ENCODE peak calls at places on chromosomes 1 and 21, in ten cellular contexts. D is esophagus squamous epithelium, N is adrenal gland, Z is endodermal cell, R is fibroblast of mammary gland, I is kidney epithelial cell, U is foreskin fibroblast, T is ovary, B is sigmoid colon, F is A549. Q is an unnamed sample.

GRCh38 chr1:8721681-8722324 is 95.6 kb downstream of the RERE start:
- DNase-seq in D (no peak), N (no peak), Z (no peak), R (no peak), I (no peak), U (no peak), T (no peak), B (no peak), F (no peak), Q (no peak)

GRCh38 chr1:234724517-234725176 is 114.7 kb upstream of the IRF2BP2 start:
- DNase-seq in D (no peak), N (peak), Z (peak), R (no peak), I (no peak), U (no peak), T (peak), B (peak), F (peak), Q (no peak)

GRCh38 chr1:78377356-78377928 is 113.3 kb upstream of the PTGFR start:
- DNase-seq in D (no peak), N (no peak), Z (no peak), R (peak), I (no peak), U (peak), T (no peak), B (no peak), F (no peak), Q (no peak)

GRCh38 chr1:214840366-214840765 is 237.4 kb downstream of the CENPF start:
- DNase-seq in D (no peak), N (no peak), Z (no peak), R (peak), I (peak), U (peak), T (no peak), B (no peak), F (no peak), Q (no peak)

GRCh38 chr1:47587891-47588582 is 150.2 kb downstream of the FOXD2 start:
- DNase-seq in D (no peak), N (peak), Z (peak), R (no peak), I (no peak), U (no peak), T (no peak), B (no peak), F (no peak), Q (no peak)

GRCh38 chr1:170032531-170033295 is 41.8 kb downstream of the KIFAP3 start:
- DNase-seq in D (no peak), N (no peak), Z (no peak), R (peak), I (no peak), U (peak), T (no peak), B (no peak), F (no peak), Q (peak)

GRCh38 chr1:109669246-109669948 is 1.5 kb downstream of the GSTM2 start:
- DNase-seq in D (no peak), N (peak), Z (no peak), R (no peak), I (no peak), U (no peak), T (no peak), B (no peak), F (no peak), Q (no peak)

GRCh38 chr1:37498872-37499617 is 15.5 kb downstream of the MEAF6 start:
- DNase-seq in D (no peak), N (peak), Z (no peak), R (peak), I (no peak), U (peak), T (no peak), B (no peak), F (no peak), Q (no peak)

GRCh38 chr1:222167111-222167510 is 380.8 kb downstream of the HHIPL2 start:
- DNase-seq in D (no peak), N (peak), Z (peak), R (peak), I (peak), U (peak), T (no peak), B (no peak), F (peak), Q (peak)

GRCh38 chr1:219660666-219661463 is 48.0 kb upstream of the ZC3H11B start:
- DNase-seq in D (peak), N (peak), Z (peak), R (peak), I (peak), U (peak), T (peak), B (peak), F (peak), Q (peak)

GRCh38 chr1:208437416-208437815 is 193.2 kb upstream of the PLXNA2 start:
- DNase-seq in D (no peak), N (no peak), Z (no peak), R (peak), I (peak), U (peak), T (no peak), B (no peak), F (no peak), Q (no peak)

GRCh38 chr1:29392486-29393450 is 156.4 kb downstream of the PTPRU start:
- DNase-seq in D (no peak), N (no peak), Z (peak), R (no peak), I (no peak), U (no peak), T (no peak), B (no peak), F (no peak), Q (no peak)

GRCh38 chr1:35691571-35692220 is 27.0 kb downstream of the C1orf216 start:
- DNase-seq in D (no peak), N (no peak), Z (no peak), R (no peak), I (no peak), U (no peak), T (no peak), B (no peak), F (no peak), Q (no peak)

GRCh38 chr21:33396436-33396835 is 6.8 kb upstream of the IFNGR2 start:
- DNase-seq in D (no peak), N (no peak), Z (no peak), R (no peak), I (no peak), U (no peak), T (no peak), B (no peak), F (no peak), Q (no peak)

GRCh38 chr1:96308314-96308713 is 413.3 kb upstream of the PTBP2 start:
- DNase-seq in D (no peak), N (no peak), Z (no peak), R (no peak), I (no peak), U (no peak), T (no peak), B (no peak), F (no peak), Q (no peak)

GRCh38 chr1:234515411-234515810 is 36.4 kb upstream of the TARBP1 start:
- DNase-seq in D (no peak), N (no peak), Z (peak), R (peak), I (no peak), U (peak), T (no peak), B (no peak), F (no peak), Q (no peak)

GRCh38 chr1:184422490-184423233 is 35.8 kb downstream of the C1orf21 start:
- DNase-seq in D (no peak), N (no peak), Z (no peak), R (no peak), I (no peak), U (no peak), T (no peak), B (no peak), F (no peak), Q (no peak)

GRCh38 chr1:19391596-19391981 is 79.5 kb downstream of the SLC66A1 start:
- DNase-seq in D (no peak), N (no peak), Z (peak), R (no peak), I (no peak), U (no peak), T (no peak), B (no peak), F (no peak), Q (no peak)

GRCh38 chr1:53477626-53478025 is 18.4 kb downstream of the DMRTB1 start:
- DNase-seq in D (no peak), N (no peak), Z (no peak), R (no peak), I (no peak), U (no peak), T (no peak), B (peak), F (no peak), Q (no peak)

GRCh38 chr1:244087611-244088010 is 36.5 kb downstream of the ZBTB18 start:
- DNase-seq in D (no peak), N (no peak), Z (no peak), R (no peak), I (no peak), U (no peak), T (no peak), B (no peak), F (no peak), Q (no peak)

GRCh38 chr1:115676498-115677171 is 34.9 kb downstream of the VANGL1 start:
- DNase-seq in D (no peak), N (no peak), Z (no peak), R (no peak), I (no peak), U (no peak), T (no peak), B (no peak), F (no peak), Q (no peak)

GRCh38 chr1:161738627-161739287 is 10.8 kb upstream of the DUSP12 start:
- DNase-seq in D (no peak), N (peak), Z (peak), R (peak), I (no peak), U (peak), T (no peak), B (peak), F (peak), Q (no peak)

GRCh38 chr21:17925900-17926299 is 106.7 kb upstream of the C21orf91 start:
- DNase-seq in D (no peak), N (no peak), Z (no peak), R (peak), I (no peak), U (no peak), T (no peak), B (no peak), F (no peak), Q (no peak)

GRCh38 chr1:113677250-113678158 is 81.8 kb downstream of the PHTF1 start:
- DNase-seq in D (no peak), N (peak), Z (no peak), R (peak), I (no peak), U (peak), T (no peak), B (no peak), F (peak), Q (peak)

GRCh38 chr1:154183045-154183968 is 8.6 kb downstream of the TPM3 start:
- DNase-seq in D (peak), N (peak), Z (peak), R (peak), I (peak), U (peak), T (peak), B (peak), F (peak), Q (peak)
- TF ChIP-seq CTCF in D (peak), N (peak), Z (no peak), R (no peak), I (no peak), U (no peak), T (no peak), B (no peak), F (no peak), Q (no peak)

DNA sequence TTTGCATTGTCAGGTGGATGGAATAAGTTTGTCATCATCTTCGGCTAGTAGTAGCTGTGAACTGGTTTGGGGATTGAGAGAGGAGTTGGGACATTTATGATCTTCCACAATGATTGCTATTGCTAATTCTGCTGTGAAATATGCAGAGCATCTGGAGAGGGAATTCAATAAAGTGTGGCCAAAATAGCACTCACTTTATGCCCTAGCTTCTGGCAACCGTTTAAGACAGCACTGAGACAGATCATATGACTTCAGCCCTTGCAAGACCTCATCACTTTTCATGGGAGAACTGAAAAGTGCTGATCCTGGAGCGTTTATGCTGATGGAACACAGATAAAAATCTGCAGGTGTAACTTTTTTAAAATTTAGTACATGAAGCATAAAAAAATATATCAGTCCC is 360.8 kb downstream of the GPATCH2 start:
- DNase-seq in D (no peak), N (no peak), Z (no peak), R (no peak), I (no peak), U (peak), T (no peak), B (no peak), F (no peak), Q (no peak)
- H3K4me3 ChIP-seq in D (no peak), N (no peak), Z (no peak), R (no peak), I (no peak), U (no peak), T (no peak), B (no peak), F (no peak), Q (no peak)

DNA sequence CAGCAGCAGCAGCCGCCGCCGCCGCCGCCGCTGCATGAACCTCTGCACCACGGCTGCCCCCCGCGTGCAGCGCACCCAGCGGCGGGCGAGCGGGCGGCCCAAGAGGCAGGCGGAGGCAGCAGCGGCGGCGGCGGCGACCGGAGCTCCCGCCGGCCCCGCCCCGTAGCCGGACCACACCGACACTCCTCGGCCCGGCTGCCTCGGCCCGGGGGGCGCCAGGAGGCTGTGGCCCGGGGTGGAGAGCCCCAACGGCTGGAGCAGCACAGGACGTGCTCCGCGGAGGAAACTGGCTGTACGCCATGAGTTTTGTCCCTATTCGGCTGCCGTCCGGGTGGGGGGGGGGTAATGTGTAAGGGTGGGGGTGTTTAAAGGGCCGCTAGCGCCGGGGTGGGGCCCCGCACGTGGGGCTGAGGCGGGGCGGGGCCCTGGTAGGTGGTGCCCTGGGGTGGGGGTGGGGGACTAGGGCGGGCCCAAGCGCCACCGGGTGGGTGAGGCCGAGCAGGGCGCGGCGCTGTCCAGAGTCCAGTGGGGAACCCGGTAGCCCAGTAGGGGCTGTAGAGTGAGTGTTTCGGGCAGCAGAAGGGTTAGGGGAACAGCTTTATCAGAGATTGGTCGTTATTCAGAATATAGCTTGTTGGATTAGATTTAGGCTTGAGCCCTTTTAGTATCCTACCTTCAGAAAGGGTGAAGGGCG is at the start of gene FAM78B:
- DNase-seq in D (peak), N (peak), Z (peak), R (peak), I (no peak), U (peak), T (peak), B (peak), F (peak), Q (peak)
- TF ChIP-seq CTCF in D (no peak), N (no peak), Z (peak), R (no peak), I (no peak), U (no peak), T (no peak), B (no peak), F (no peak), Q (no peak)

GRCh38 chr1:156436319-156437043 is 64.1 kb downstream of the MEF2D start:
- DNase-seq in D (no peak), N (no peak), Z (peak), R (no peak), I (no peak), U (no peak), T (no peak), B (no peak), F (no peak), Q (no peak)
- H3K4me3 ChIP-seq in D (peak), N (no peak), Z (no peak), R (no peak), I (no peak), U (no peak), T (peak), B (peak), F (peak), Q (no peak)

DNA sequence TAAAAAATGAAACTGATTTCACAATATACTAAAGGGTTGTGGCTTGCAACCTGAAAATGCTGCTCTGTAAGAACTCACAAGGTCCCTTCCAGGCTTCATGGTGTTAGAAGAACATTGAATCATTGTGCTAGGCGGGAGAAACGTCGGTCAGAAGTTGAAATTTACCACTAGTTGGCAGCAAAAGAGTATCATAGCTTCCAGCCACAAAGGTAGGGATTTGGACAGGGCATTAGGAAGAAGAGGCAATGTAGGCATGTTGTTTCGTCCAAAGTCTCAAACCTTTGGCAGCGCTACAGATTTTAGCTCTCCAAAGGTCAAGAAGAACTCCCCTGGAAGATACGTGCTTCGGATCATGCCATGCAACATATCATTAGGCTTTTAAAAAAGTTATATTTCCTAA is 62.5 kb upstream of the ZP4 start:
- DNase-seq in D (no peak), N (no peak), Z (peak), R (no peak), I (no peak), U (no peak), T (no peak), B (no peak), F (no peak), Q (no peak)
- TF ChIP-seq CTCF in D (no peak), N (no peak), Z (peak), R (no peak), I (no peak), U (no peak), T (no peak), B (no peak), F (no peak), Q (no peak)